ENCODE peak calls at places on chromosomes 7 and 10, in four cellular contexts. One of them, this sample, is unnamed.

GRCh38 chr10:34813626-34814227 is 1.4 kb downstream of the PARD3 start:
- DNase-seq in HepG2: peak
- DNase-seq in K562: no peak
- DNase-seq in HCT116: no peak
- DNase-seq in this sample: no peak

GRCh38 chr7:138228764-138229163 is 152.5 kb downstream of the AKR1D1 start:
- DNase-seq in HepG2: no peak
- DNase-seq in K562: no peak
- DNase-seq in HCT116: no peak
- DNase-seq in this sample: no peak

GRCh38 chr7:139169816-139170215 is 60.3 kb upstream of the ZC3HAV1 start:
- DNase-seq in HepG2: no peak
- DNase-seq in K562: no peak
- DNase-seq in HCT116: no peak
- DNase-seq in this sample: no peak

GRCh38 chr10:59805043-59805442 is 51.8 kb upstream of the MRLN start:
- DNase-seq in HepG2: peak
- DNase-seq in K562: peak
- DNase-seq in HCT116: no peak
- DNase-seq in this sample: no peak

GRCh38 chr10:132064082-132064755 is 1.5 kb upstream of the JAKMIP3 start:
- DNase-seq in HepG2: no peak
- DNase-seq in K562: no peak
- DNase-seq in HCT116: no peak
- DNase-seq in this sample: no peak

GRCh38 chr7:132030161-132030568 is 473.7 kb upstream of the PODXL start:
- DNase-seq in HepG2: no peak
- DNase-seq in K562: no peak
- DNase-seq in HCT116: no peak
- DNase-seq in this sample: no peak

GRCh38 chr10:74072503-74072902 is 74.6 kb downstream of the VCL start:
- DNase-seq in HepG2: no peak
- DNase-seq in K562: no peak
- DNase-seq in HCT116: peak
- DNase-seq in this sample: peak

GRCh38 chr7:29443552-29443951 is 120.1 kb upstream of the PRR15 start:
- DNase-seq in HepG2: no peak
- DNase-seq in K562: no peak
- DNase-seq in HCT116: no peak
- DNase-seq in this sample: no peak

GRCh38 chr7:8214162-8214897 is 47.6 kb downstream of the ICA1 start:
- DNase-seq in HepG2: no peak
- DNase-seq in K562: no peak
- DNase-seq in HCT116: no peak
- DNase-seq in this sample: peak

GRCh38 chr10:68871731-68872342 is 29.3 kb upstream of the DDX50 start:
- DNase-seq in HepG2: peak
- DNase-seq in K562: no peak
- DNase-seq in HCT116: no peak
- DNase-seq in this sample: no peak

GRCh38 chr7:22791204-22792158 is 31.2 kb downstream of the TOMM7 start:
- DNase-seq in HepG2: no peak
- DNase-seq in K562: no peak
- DNase-seq in HCT116: no peak
- DNase-seq in this sample: no peak

GRCh38 chr7:115340828-115341227 is 418.9 kb downstream of the MDFIC start:
- DNase-seq in HepG2: no peak
- DNase-seq in K562: no peak
- DNase-seq in HCT116: peak
- DNase-seq in this sample: peak

GRCh38 chr10:119502214-119502613 is 40.3 kb downstream of the RGS10 start:
- DNase-seq in HepG2: no peak
- DNase-seq in K562: no peak
- DNase-seq in HCT116: no peak
- DNase-seq in this sample: no peak

GRCh38 chr10:8036521-8037198 is 17.8 kb upstream of the GATA3 start:
- DNase-seq in HepG2: no peak
- DNase-seq in K562: no peak
- DNase-seq in HCT116: no peak
- DNase-seq in this sample: no peak

GRCh38 chr10:24519950-24520349 is 203.7 kb downstream of the ARHGAP21 start:
- DNase-seq in HepG2: no peak
- DNase-seq in K562: no peak
- DNase-seq in HCT116: no peak
- DNase-seq in this sample: no peak

GRCh38 chr10:7275761-7276440 is 134.9 kb downstream of the SFMBT2 start:
- DNase-seq in HepG2: no peak
- DNase-seq in K562: no peak
- DNase-seq in HCT116: no peak
- DNase-seq in this sample: no peak

GRCh38 chr7:68319061-68319460 is 1279.2 kb upstream of the AUTS2 start:
- DNase-seq in HepG2: no peak
- DNase-seq in K562: no peak
- DNase-seq in HCT116: no peak
- DNase-seq in this sample: no peak

GRCh38 chr7:158353606-158354570 is 233.7 kb downstream of the PTPRN2 start:
- DNase-seq in HepG2: peak
- DNase-seq in K562: peak
- DNase-seq in HCT116: peak
- DNase-seq in this sample: peak

GRCh38 chr10:44192435-44192834 is 192.5 kb downstream of the CXCL12 start:
- DNase-seq in HepG2: no peak
- DNase-seq in K562: no peak
- DNase-seq in HCT116: no peak
- DNase-seq in this sample: no peak

GRCh38 chr10:44195120-44196007 is 189.5 kb downstream of the CXCL12 start:
- DNase-seq in HepG2: peak
- DNase-seq in K562: no peak
- DNase-seq in HCT116: no peak
- DNase-seq in this sample: no peak

GRCh38 chr10:44193156-44193555 is 191.7 kb downstream of the CXCL12 start:
- DNase-seq in HepG2: no peak
- DNase-seq in K562: no peak
- DNase-seq in HCT116: no peak
- DNase-seq in this sample: no peak

GRCh38 chr10:44194435-44194834 is 190.5 kb downstream of the CXCL12 start:
- DNase-seq in HepG2: no peak
- DNase-seq in K562: no peak
- DNase-seq in HCT116: no peak
- DNase-seq in this sample: no peak

DNA sequence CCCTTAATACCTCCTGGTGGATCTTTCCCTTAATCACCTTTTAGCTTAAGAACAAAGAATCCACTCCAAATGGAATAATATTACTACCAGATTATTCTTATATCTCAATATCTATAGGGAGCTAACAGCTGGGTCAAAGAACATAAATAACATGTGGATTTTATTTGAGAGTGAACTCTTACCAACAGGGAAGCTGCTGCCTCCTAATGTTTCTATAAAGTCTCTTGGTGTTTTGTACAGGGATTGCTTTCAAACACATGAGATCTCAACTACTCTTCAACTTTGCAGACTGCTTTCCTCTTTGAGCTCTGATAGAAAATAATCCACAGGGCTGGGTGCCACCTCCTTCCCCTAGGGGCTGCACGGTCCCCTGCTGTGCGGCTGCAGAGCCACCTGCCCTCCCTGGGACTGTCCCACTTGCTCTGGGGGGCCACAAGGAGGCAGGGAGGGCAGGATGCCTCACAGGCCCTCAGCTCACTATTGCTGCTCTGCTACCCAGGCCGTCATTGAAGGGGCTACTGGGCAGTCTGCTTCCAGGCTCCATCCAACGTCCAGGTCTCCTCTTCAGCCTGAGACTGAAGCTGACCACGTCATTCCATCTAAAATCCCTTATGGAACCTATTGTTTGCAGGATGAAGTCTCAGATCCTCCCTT is 191.2 kb downstream of the CXCL12 start:
- DNase-seq in HepG2: no peak
- DNase-seq in K562: no peak
- DNase-seq in HCT116: no peak
- DNase-seq in this sample: no peak
- TF ChIP-seq TCF7L2 in HepG2: no peak
- TF ChIP-seq TCF7L2 in K562: no peak
- TF ChIP-seq TCF7L2 in HCT116: no peak
- TF ChIP-seq TCF7L2 in this sample: no peak

DNA sequence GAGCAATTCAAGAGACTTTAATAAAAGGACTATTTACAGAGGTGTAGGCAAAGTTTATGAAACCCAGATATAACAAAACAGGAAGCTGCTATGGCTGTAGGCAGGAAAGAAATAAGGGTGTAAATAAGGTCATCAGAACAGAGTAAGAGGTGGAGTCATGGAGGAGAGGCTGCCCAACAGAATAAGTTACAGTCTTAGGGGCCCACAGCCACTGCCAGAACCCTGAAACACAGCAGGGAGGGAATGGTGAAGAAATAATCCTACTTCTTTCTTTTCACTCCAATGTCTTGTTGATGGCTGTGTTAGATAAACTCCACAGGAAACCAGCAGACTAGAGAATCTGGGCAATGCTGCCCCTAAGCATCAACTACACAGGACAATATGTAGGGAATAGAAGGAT is 155.8 kb upstream of the TAC1 start:
- DNase-seq in HepG2: no peak
- DNase-seq in K562: no peak
- DNase-seq in HCT116: no peak
- DNase-seq in this sample: no peak
- TF ChIP-seq TCF7L2 in HepG2: no peak
- TF ChIP-seq TCF7L2 in K562: no peak
- TF ChIP-seq TCF7L2 in HCT116: no peak
- TF ChIP-seq TCF7L2 in this sample: no peak

GRCh38 chr7:94904982-94905381 is 2.4 kb upstream of the PPP1R9A start:
- DNase-seq in HepG2: no peak
- DNase-seq in K562: no peak
- DNase-seq in HCT116: no peak
- DNase-seq in this sample: no peak
- TF ChIP-seq TCF7L2 in HepG2: no peak
- TF ChIP-seq TCF7L2 in K562: no peak
- TF ChIP-seq TCF7L2 in HCT116: no peak
- TF ChIP-seq TCF7L2 in this sample: no peak

GRCh38 chr10:21807162-21807561 is 196.4 kb downstream of the DNAJC1 start:
- DNase-seq in HepG2: no peak
- DNase-seq in K562: peak
- DNase-seq in HCT116: no peak
- DNase-seq in this sample: no peak

GRCh38 chr10:21803374-21803773 is 200.2 kb downstream of the DNAJC1 start:
- DNase-seq in HepG2: no peak
- DNase-seq in K562: no peak
- DNase-seq in HCT116: no peak
- DNase-seq in this sample: no peak

GRCh38 chr10:21810582-21811244 is 192.8 kb downstream of the DNAJC1 start:
- DNase-seq in HepG2: no peak
- DNase-seq in K562: no peak
- DNase-seq in HCT116: no peak
- DNase-seq in this sample: no peak

GRCh38 chr10:21811245-21811585 is 192.3 kb downstream of the DNAJC1 start:
- DNase-seq in HepG2: no peak
- DNase-seq in K562: peak
- DNase-seq in HCT116: no peak
- DNase-seq in this sample: no peak

GRCh38 chr10:21808525-21808924 is 195.0 kb downstream of the DNAJC1 start:
- DNase-seq in HepG2: no peak
- DNase-seq in K562: no peak
- DNase-seq in HCT116: no peak
- DNase-seq in this sample: no peak
- TF ChIP-seq TCF7L2 in HepG2: no peak
- TF ChIP-seq TCF7L2 in K562: no peak
- TF ChIP-seq TCF7L2 in HCT116: no peak
- TF ChIP-seq TCF7L2 in this sample: no peak